ENCODE peak calls at places on chromosomes 5 and 9, in five cellular contexts. H is iPS DF 6.9, V is astrocyte of the spinal cord, B is tibial artery, S is aorta. Q is an unnamed sample.
A peak's percentile ranks its signal among the peaks of the same experiment; 100 is the strongest.

GRCh38 chr9:127185931-127186781 is 63.7 kb upstream of the ANGPTL2 start:
- DNase-seq in H (no peak), V (peak; percentile 72), B (peak; percentile 96), S (peak; percentile 94), Q (no peak)

GRCh38 chr9:129414377-129415021 is 206.4 kb downstream of the C9orf50 start:
- DNase-seq in H (no peak), V (peak; percentile 46), B (peak; percentile 61), S (no peak), Q (peak; percentile 81)

GRCh38 chr5:56693220-56693579 is 122.1 kb upstream of the MAP3K1 start:
- DNase-seq in H (no peak), V (no peak), B (no peak), S (no peak), Q (no peak)

GRCh38 chr5:135571210-135571609 is 7.6 kb downstream of the CXCL14 start:
- DNase-seq in H (no peak), V (no peak), B (no peak), S (no peak), Q (no peak)

GRCh38 chr9:123544007-123544827 is 188.2 kb downstream of the CRB2 start:
- DNase-seq in H (no peak), V (peak; percentile 45), B (no peak), S (no peak), Q (peak; percentile 39)

GRCh38 chr9:764105-764524 is 77.4 kb upstream of the DMRT1 start:
- DNase-seq in H (peak; percentile 83), V (peak; percentile 48), B (peak; percentile 60), S (peak; percentile 77), Q (peak; percentile 42)

GRCh38 chr9:95373069-95373681 is 55.7 kb upstream of the FANCC start:
- DNase-seq in H (no peak), V (no peak), B (no peak), S (no peak), Q (no peak)

GRCh38 chr5:54861212-54861894 is 124.0 kb downstream of the ESM1 start:
- DNase-seq in H (no peak), V (peak; percentile 67), B (no peak), S (no peak), Q (no peak)

GRCh38 chr5:33233013-33233463 is 207.7 kb upstream of the TARS1 start:
- DNase-seq in H (no peak), V (peak; percentile 55), B (no peak), S (no peak), Q (no peak)

GRCh38 chr9:70257991-70258691 is 637 bp upstream of the SMC5 start:
- DNase-seq in H (no peak), V (peak; percentile 63), B (peak; percentile 32), S (no peak), Q (peak; percentile 36)

GRCh38 chr5:135490245-135491037 is 38.3 kb upstream of the TIFAB start:
- DNase-seq in H (no peak), V (no peak), B (no peak), S (no peak), Q (no peak)

GRCh38 chr9:76618762-76619161 is 145.5 kb upstream of the PCA3 start:
- DNase-seq in H (no peak), V (peak; percentile 33), B (no peak), S (no peak), Q (no peak)
- H3K4me3 ChIP-seq in H (no peak overlapping the region), V (no peak overlapping the region), B (no peak overlapping the region), S (no peak overlapping the region), Q (no peak overlapping the region)

GRCh38 chr5:150710165-150710564 is 9.3 kb upstream of the RBM22 start:
- DNase-seq in H (no peak), V (no peak), B (no peak), S (no peak), Q (no peak)

GRCh38 chr5:150703767-150704166 is 2.9 kb upstream of the RBM22 start:
- DNase-seq in H (no peak), V (no peak), B (no peak), S (no peak), Q (no peak)

GRCh38 chr5:150706776-150707390 is 6.0 kb upstream of the RBM22 start:
- DNase-seq in H (no peak), V (no peak), B (no peak), S (no peak), Q (no peak)
- H3K4me3 ChIP-seq in H (no peak overlapping the region), V (no peak overlapping the region), B (no peak overlapping the region), S (no peak overlapping the region), Q (no peak overlapping the region)

DNA sequence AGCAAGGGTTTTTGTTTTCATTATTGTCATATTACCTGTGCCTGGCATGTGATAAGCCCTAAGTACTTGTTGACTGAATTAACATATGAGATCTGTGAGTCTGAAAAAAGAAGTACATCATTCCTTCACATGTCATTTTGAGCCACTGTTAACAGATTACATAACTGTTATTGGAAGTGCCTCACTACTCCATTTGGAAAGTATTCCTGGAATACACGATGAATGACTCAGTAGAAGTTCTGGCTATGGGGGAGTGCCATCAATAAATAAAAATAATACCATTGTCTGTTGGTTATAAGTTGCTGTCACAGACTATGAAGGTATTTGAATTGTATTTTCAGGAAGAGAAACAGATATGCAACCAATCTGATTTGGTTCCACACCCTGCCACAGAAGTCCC is 12.9 kb downstream of the NIPSNAP3B start:
- DNase-seq in H (no peak), V (peak; percentile 7), B (no peak), S (no peak), Q (no peak)
- H3K4me3 ChIP-seq in H (no peak overlapping the region), V (no peak overlapping the region), B (no peak overlapping the region), S (no peak overlapping the region), Q (no peak overlapping the region)

DNA sequence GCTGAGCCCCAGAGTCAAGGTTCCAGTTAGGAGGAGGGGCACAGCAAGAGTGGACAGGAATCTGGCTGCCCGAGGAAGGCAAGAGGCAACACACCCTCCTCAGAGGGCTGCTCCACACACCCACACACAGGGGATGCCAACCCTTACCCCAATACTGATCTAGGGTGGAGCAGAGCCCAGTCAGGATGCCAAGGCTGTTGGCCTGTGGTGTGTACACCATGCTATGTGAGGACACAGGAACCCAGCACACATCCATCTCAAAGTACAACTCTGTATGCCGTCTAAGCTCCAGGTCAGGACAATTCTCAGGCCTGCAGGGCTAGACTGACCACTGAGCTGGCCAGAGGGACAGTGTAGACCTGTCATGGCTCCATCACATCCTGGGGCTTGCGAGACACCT is 2.6 kb downstream of the SEPTIN8 start:
- DNase-seq in H (no peak), V (no peak), B (no peak), S (peak; percentile 51), Q (no peak)
- H3K4me3 ChIP-seq in H (no peak overlapping the region), V (no peak overlapping the region), B (no peak overlapping the region), S (no peak overlapping the region), Q (no peak overlapping the region)

GRCh38 chr9:137170486-137171148 is 766 bp upstream of the LRRC26 start:
- DNase-seq in H (no peak), V (no peak), B (no peak), S (no peak), Q (no peak)

GRCh38 chr9:137171149-137172063 is at the start of gene TMEM210:
- DNase-seq in H (no peak), V (no peak), B (no peak), S (no peak), Q (no peak)

GRCh38 chr9:137168907-137169763 is 716 bp downstream of the LRRC26 start:
- DNase-seq in H (no peak), V (peak; percentile 17), B (no peak), S (no peak), Q (peak; percentile 68)

GRCh38 chr9:137168575-137168906 is 1.3 kb downstream of the LRRC26 start:
- DNase-seq in H (no peak), V (no peak), B (no peak), S (no peak), Q (no peak)

DNA sequence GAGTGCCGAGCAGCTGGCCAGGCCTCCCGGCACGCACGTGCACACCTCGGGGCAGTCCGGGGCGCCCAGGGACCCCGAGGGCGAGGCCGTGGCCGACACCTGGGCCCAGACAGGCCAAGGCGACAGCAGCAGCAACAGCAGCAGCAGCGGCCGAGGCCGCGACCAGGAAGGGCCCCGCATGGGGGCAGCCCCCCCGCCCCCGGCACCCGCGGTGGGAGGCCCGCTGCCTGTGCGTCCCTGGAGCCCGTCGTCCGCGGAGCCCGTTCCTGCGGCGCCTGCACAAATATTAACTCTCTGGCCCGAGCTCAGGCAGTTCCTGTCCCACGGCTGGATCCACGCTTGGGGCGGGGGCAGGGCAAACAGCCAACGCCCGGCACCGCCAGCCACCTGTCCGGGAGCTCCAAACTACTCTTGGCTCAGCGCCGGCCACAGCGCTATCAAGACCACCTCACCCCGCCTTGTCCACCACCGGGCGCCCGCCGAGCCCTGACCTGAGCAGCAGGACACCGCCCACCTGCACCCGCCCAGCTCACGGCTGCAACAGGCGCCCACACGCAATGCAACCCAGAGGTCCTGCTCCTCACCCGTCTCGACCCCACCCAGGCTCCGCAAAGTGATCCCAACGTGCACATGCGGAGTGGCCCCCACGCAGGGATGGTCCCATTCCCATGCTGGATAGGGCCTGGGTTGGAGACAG is at the start of gene LRRC26:
- DNase-seq in H (no peak), V (no peak), B (no peak), S (no peak), Q (no peak)
- H3K4me3 ChIP-seq in H (peak within 1 kb of the TSS; percentile 35), V (no peak within 1 kb of the TSS), B (peak within 1 kb of the TSS; percentile 46), S (no peak within 1 kb of the TSS), Q (peak within 1 kb of the TSS; percentile 80)

GRCh38 chr5:72177538-72177937 is 70.3 kb downstream of the MAP1B start:
- DNase-seq in H (no peak), V (no peak), B (no peak), S (no peak), Q (no peak)

GRCh38 chr5:72178910-72179815 is 71.9 kb downstream of the MAP1B start:
- DNase-seq in H (no peak), V (peak; percentile 94), B (peak; percentile 81), S (peak; percentile 90), Q (peak; percentile 82)

GRCh38 chr5:72183231-72183630 is 76.0 kb downstream of the MAP1B start:
- DNase-seq in H (no peak), V (no peak), B (no peak), S (no peak), Q (peak; percentile 73)

GRCh38 chr5:72179816-72180440 is 72.7 kb downstream of the MAP1B start:
- DNase-seq in H (no peak), V (no peak), B (no peak), S (no peak), Q (no peak)

GRCh38 chr5:72180925-72181324 is 73.7 kb downstream of the MAP1B start:
- DNase-seq in H (no peak), V (no peak), B (no peak), S (no peak), Q (no peak)
- H3K4me3 ChIP-seq in H (no peak overlapping the region), V (no peak overlapping the region), B (peak overlapping the region; percentile 53), S (peak overlapping the region; percentile 67), Q (no peak overlapping the region)

GRCh38 chr9:16653491-16654407 is 216.7 kb downstream of the BNC2 start:
- DNase-seq in H (no peak), V (no peak), B (no peak), S (no peak), Q (no peak)
- H3K4me3 ChIP-seq in H (no peak overlapping the region), V (no peak overlapping the region), B (peak overlapping the region; percentile 9), S (no peak overlapping the region), Q (no peak overlapping the region)

GRCh38 chr5:148912146-148912545 is 85.7 kb downstream of the ADRB2 start:
- DNase-seq in H (no peak), V (no peak), B (no peak), S (no peak), Q (no peak)
- H3K4me3 ChIP-seq in H (no peak overlapping the region), V (no peak overlapping the region), B (no peak overlapping the region), S (no peak overlapping the region), Q (no peak overlapping the region)

GRCh38 chr9:124768778-124769350 is 2.2 kb downstream of the NR6A1 start:
- DNase-seq in H (no peak), V (no peak), B (no peak), S (no peak), Q (no peak)
- H3K4me3 ChIP-seq in H (peak overlapping the region; percentile 92), V (no peak overlapping the region), B (no peak overlapping the region), S (no peak overlapping the region), Q (peak overlapping the region; percentile 53)